ENCODE peak calls at places on chromosome 16, in four cellular contexts. X is IMR-90, Q is H1, W is mesendoderm. R is an unnamed sample.

GRCh38 chr16:85312642-85313540 is 200.6 kb upstream of the CIBAR2 start:
- DNase-seq in Q (no peak), W (peak), X (no peak), R (no peak)

GRCh38 chr16:70412385-70412784 is 26.5 kb downstream of the ST3GAL2 start:
- DNase-seq in W (no peak), X (no peak), Q (no peak), R (no peak)

GRCh38 chr16:27704252-27704651 is 154.3 kb downstream of the KATNIP start:
- DNase-seq in X (no peak), Q (no peak), W (no peak), R (no peak)

GRCh38 chr16:81088836-81089235 is 7.4 kb downstream of the GCSH start:
- DNase-seq in W (no peak), X (no peak), Q (no peak), R (no peak)

GRCh38 chr16:70427786-70428177 is 11.1 kb downstream of the ST3GAL2 start:
- DNase-seq in W (no peak), Q (no peak), X (no peak), R (no peak)

GRCh38 chr16:65415460-65415859 is 293.6 kb upstream of the CDH11 start:
- DNase-seq in Q (no peak), X (peak), W (peak), R (no peak)

GRCh38 chr16:28140788-28141618 is 70.8 kb downstream of the XPO6 start:
- DNase-seq in X (no peak), Q (no peak), W (no peak), R (no peak)

GRCh38 chr16:27597361-27597760 is 47.4 kb downstream of the KATNIP start:
- DNase-seq in X (no peak), Q (no peak), W (no peak), R (no peak)

GRCh38 chr16:28985611-28986041 is 774 bp downstream of the LAT start:
- DNase-seq in Q (no peak), W (no peak), X (no peak), R (no peak)

GRCh38 chr16:4743217-4743897 is 9.0 kb downstream of the DNAAF8 start:
- DNase-seq in X (no peak), W (no peak), Q (no peak), R (no peak)

GRCh38 chr16:72722552-72722951 is 325.4 kb downstream of the ZFHX3 start:
- DNase-seq in W (peak), Q (peak), X (no peak), R (peak)

GRCh38 chr16:81259916-81260315 is 21.4 kb downstream of the BCO1 start:
- DNase-seq in Q (no peak), W (no peak), X (no peak), R (no peak)

GRCh38 chr16:49129935-49130334 is 151.7 kb downstream of the CBLN1 start:
- DNase-seq in W (no peak), X (no peak), Q (no peak), R (no peak)

GRCh38 chr16:23245268-23245667 is 56.8 kb upstream of the SCNN1B start:
- DNase-seq in W (no peak), Q (no peak), X (no peak), R (no peak)

GRCh38 chr16:88783391-88784073 is 1.5 kb downstream of the PIEZO1 start:
- DNase-seq in X (peak), Q (no peak), W (no peak), R (no peak)

GRCh38 chr16:88784074-88784855 is 755 bp downstream of the PIEZO1 start:
- DNase-seq in W (peak), Q (no peak), X (peak), R (no peak)

GRCh38 chr16:88787579-88788314 is 2.7 kb upstream of the PIEZO1 start:
- DNase-seq in X (no peak), W (no peak), Q (no peak), R (no peak)

GRCh38 chr16:88784856-88785105 is 239 bp downstream of the PIEZO1 start:
- DNase-seq in W (no peak), X (no peak), Q (no peak), R (no peak)

GRCh38 chr16:88785106-88785924 is at the start of gene PIEZO1:
- DNase-seq in W (peak), Q (no peak), X (peak), R (no peak)
- H3K23ac ChIP-seq in W (no peak), Q (no peak), X (peak), R (peak)

GRCh38 chr16:8867483-8868271 is 1.1 kb downstream of the CARHSP1 start:
- DNase-seq in W (peak), Q (no peak), X (no peak), R (peak)

GRCh38 chr16:8868272-8869211 is at the start of gene CARHSP1:
- DNase-seq in X (peak), Q (peak), W (peak), R (peak)

GRCh38 chr16:8866118-8866883 is 2.5 kb downstream of the CARHSP1 start:
- DNase-seq in Q (peak), X (no peak), W (peak), R (peak)

GRCh38 chr16:8865145-8865882 is 3.5 kb downstream of the CARHSP1 start:
- DNase-seq in W (no peak), X (no peak), Q (no peak), R (no peak)

GRCh38 chr16:8866884-8867482 is 1.8 kb downstream of the CARHSP1 start:
- DNase-seq in Q (no peak), W (no peak), X (no peak), R (no peak)
- H3K23ac ChIP-seq in Q (no peak), W (peak), X (peak), R (peak)

GRCh38 chr16:66751135-66751991 is at the start of gene DYNC1LI2:
- DNase-seq in X (peak), Q (no peak), W (peak), R (peak)
- H3K23ac ChIP-seq in X (peak), Q (no peak), W (peak), R (peak)

GRCh38 chr16:7561908-7562405 is 229.3 kb downstream of the RBFOX1 start:
- DNase-seq in X (no peak), Q (no peak), W (no peak), R (no peak)
- H3K23ac ChIP-seq in X (no peak), Q (no peak), W (no peak), R (no peak)

GRCh38 chr16:63323055-63323454 is 1286.8 kb upstream of the CDH8 start:
- DNase-seq in X (no peak), Q (no peak), W (no peak), R (no peak)

GRCh38 chr16:63331111-63331510 is 1294.9 kb upstream of the CDH8 start:
- DNase-seq in X (no peak), Q (no peak), W (no peak), R (no peak)

GRCh38 chr16:63323722-63324121 is 1287.5 kb upstream of the CDH8 start:
- DNase-seq in X (no peak), W (no peak), Q (no peak), R (no peak)

GRCh38 chr16:63324306-63324705 is 1288.1 kb upstream of the CDH8 start:
- DNase-seq in Q (no peak), W (no peak), X (no peak), R (no peak)

DNA sequence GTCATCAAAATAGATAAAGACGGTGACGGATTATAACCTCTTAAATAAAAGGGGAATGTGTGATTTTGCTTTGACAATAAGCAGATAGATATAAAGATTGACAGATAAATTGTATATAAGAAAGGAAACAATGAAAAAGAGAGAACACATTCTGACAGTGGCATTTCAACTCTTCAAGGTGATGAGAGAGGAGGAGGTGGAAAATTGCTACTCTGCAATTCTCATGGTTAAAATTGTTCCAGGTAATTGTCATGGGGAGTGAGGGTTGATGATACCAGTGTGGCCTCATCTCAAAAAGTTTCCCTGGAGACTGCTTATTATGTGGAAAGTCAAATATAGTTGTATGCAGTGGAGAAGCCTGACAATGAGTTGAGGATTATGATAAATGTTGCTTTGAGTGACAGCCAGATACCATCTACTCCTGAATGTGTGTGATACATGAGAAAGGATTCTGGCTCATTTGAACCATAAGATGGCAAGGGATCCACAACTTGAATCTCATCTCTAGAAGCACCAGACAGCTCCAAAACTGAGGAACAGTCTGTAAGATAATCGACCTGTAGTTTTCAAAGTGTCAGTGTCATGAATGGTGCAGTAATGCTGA is 1290.6 kb upstream of the CDH8 start:
- DNase-seq in W (no peak), X (no peak), Q (no peak), R (no peak)
- H3K23ac ChIP-seq in W (no peak), X (no peak), Q (no peak), R (no peak)

GRCh38 chr16:31135535-31136286 is at the start of gene PRSS8:
- DNase-seq in X (no peak), W (peak), Q (no peak), R (no peak)
- H3K23ac ChIP-seq in X (peak), W (no peak), Q (no peak), R (peak)

DNA sequence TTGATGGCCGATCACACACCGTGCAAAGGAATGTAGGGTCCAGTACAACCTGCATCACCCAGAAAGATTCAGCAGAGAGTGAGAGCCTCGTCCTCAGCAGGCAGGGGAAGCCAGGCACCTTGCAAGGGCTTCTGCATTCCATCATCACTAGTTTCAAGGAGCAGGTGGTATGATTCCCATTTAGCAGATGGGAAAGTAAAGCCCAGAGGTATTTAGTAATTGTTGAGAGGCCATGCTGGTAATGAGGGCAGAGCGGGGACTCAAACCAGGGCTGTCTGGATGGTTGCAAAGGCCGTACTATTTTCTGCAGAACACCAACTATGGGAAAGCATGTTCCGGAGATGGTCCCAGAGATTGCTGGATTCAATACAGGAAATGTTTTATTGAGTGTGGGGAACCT is 65.8 kb upstream of the MRTFB start:
- DNase-seq in X (no peak), W (no peak), Q (no peak), R (no peak)
- H3K23ac ChIP-seq in X (no peak), W (no peak), Q (no peak), R (no peak)

GRCh38 chr16:86511317-86512161 is 1.2 kb downstream of the FOXF1 start:
- DNase-seq in Q (no peak), W (peak), X (peak), R (peak)

GRCh38 chr16:86510465-86511261 is at the start of gene FOXF1:
- DNase-seq in Q (no peak), X (peak), W (peak), R (peak)

GRCh38 chr16:86512860-86513470 is 2.6 kb downstream of the FOXF1 start:
- DNase-seq in Q (no peak), W (peak), X (peak), R (peak)

GRCh38 chr16:86513471-86514277 is 3.3 kb downstream of the FOXF1 start:
- DNase-seq in X (no peak), Q (no peak), W (peak), R (peak)

DNA sequence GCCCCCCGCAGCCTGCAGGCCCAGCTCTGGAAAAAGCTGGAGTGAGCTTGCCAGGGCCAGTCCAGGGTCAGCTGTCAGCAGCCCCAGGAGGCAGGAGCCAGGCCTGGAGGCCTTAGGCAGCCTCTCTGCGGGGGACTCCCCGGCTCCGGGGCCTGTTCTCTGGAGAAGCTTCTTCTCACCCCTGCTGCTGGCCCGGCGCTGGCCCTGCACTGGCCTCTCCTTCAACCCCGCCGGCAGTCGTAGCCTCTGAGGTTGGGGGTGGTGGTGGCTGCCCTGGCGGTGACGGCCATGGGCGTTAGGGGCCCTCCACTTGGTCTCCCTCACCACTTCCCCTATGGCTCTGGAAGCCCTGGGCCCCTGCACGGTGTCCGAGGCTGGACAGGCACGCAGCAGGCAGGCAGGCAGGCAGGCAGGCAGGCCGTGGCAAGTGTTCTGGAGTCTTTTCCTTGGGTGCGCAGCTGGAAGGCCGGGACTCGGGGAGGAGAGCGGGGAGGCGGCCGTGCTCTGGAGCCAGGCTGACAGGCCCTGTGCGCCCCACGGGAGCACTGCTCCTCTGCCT is 2.1 kb downstream of the FOXF1 start:
- DNase-seq in Q (no peak), X (peak), W (peak), R (peak)
- H3K23ac ChIP-seq in Q (no peak), X (peak), W (no peak), R (peak)

R was measured in neuronal stem cell.